ENCODE peak calls at places on chromosome 16, in nine cellular contexts. One of them, this sample, is unnamed.

GRCh38 chr16:25045696-25046381 is 30.7 kb upstream of the ARHGAP17 start:
- DNase-seq in PC-3: peak
- DNase-seq in lower lobe of right lung: no peak
- DNase-seq in MM.1S: no peak
- DNase-seq in Caco-2: no peak
- DNase-seq in pancreas: no peak
- DNase-seq in GM12865: peak
- DNase-seq in uterus: no peak
- DNase-seq in A673: no peak
- DNase-seq in this sample: no peak

GRCh38 chr16:67406628-67407027 is 9.6 kb downstream of the ZDHHC1 start:
- DNase-seq in MM.1S: no peak
- DNase-seq in uterus: peak
- DNase-seq in GM12865: no peak
- DNase-seq in lower lobe of right lung: no peak
- DNase-seq in pancreas: peak
- DNase-seq in PC-3: peak
- DNase-seq in Caco-2: no peak
- DNase-seq in A673: no peak
- DNase-seq in this sample: no peak

GRCh38 chr16:72131036-72131435 is 37.4 kb downstream of the DHX38 start:
- DNase-seq in PC-3: no peak
- DNase-seq in Caco-2: no peak
- DNase-seq in uterus: no peak
- DNase-seq in lower lobe of right lung: no peak
- DNase-seq in GM12865: no peak
- DNase-seq in pancreas: no peak
- DNase-seq in MM.1S: no peak
- DNase-seq in A673: no peak
- DNase-seq in this sample: no peak

GRCh38 chr16:84446596-84447392 is 57.7 kb downstream of the MEAK7 start:
- DNase-seq in PC-3: no peak
- DNase-seq in MM.1S: no peak
- DNase-seq in GM12865: no peak
- DNase-seq in pancreas: peak
- DNase-seq in uterus: no peak
- DNase-seq in A673: no peak
- DNase-seq in lower lobe of right lung: peak
- DNase-seq in Caco-2: no peak
- DNase-seq in this sample: no peak

GRCh38 chr16:77637939-77638338 is 84.4 kb upstream of the NUDT7 start:
- DNase-seq in lower lobe of right lung: no peak
- DNase-seq in PC-3: no peak
- DNase-seq in Caco-2: no peak
- DNase-seq in GM12865: no peak
- DNase-seq in MM.1S: no peak
- DNase-seq in uterus: no peak
- DNase-seq in pancreas: no peak
- DNase-seq in A673: no peak
- DNase-seq in this sample: peak

GRCh38 chr16:88059701-88060386 is 108.6 kb downstream of the BANP start:
- DNase-seq in uterus: no peak
- DNase-seq in MM.1S: no peak
- DNase-seq in A673: no peak
- DNase-seq in lower lobe of right lung: no peak
- DNase-seq in Caco-2: no peak
- DNase-seq in PC-3: no peak
- DNase-seq in GM12865: no peak
- DNase-seq in pancreas: peak
- DNase-seq in this sample: no peak

GRCh38 chr16:81647527-81647926 is 131.6 kb upstream of the PLCG2 start:
- DNase-seq in A673: no peak
- DNase-seq in Caco-2: no peak
- DNase-seq in MM.1S: no peak
- DNase-seq in uterus: no peak
- DNase-seq in PC-3: peak
- DNase-seq in GM12865: no peak
- DNase-seq in pancreas: no peak
- DNase-seq in lower lobe of right lung: no peak
- DNase-seq in this sample: no peak

GRCh38 chr16:49643429-49644142 is 212.3 kb downstream of the ZNF423 start:
- DNase-seq in lower lobe of right lung: no peak
- DNase-seq in MM.1S: no peak
- DNase-seq in uterus: no peak
- DNase-seq in Caco-2: no peak
- DNase-seq in pancreas: peak
- DNase-seq in A673: peak
- DNase-seq in GM12865: no peak
- DNase-seq in PC-3: no peak
- DNase-seq in this sample: no peak

GRCh38 chr16:14331020-14331419 is 259.9 kb downstream of the MRTFB start:
- DNase-seq in Caco-2: no peak
- DNase-seq in GM12865: no peak
- DNase-seq in lower lobe of right lung: no peak
- DNase-seq in uterus: no peak
- DNase-seq in MM.1S: no peak
- DNase-seq in A673: no peak
- DNase-seq in PC-3: no peak
- DNase-seq in pancreas: no peak
- DNase-seq in this sample: no peak

GRCh38 chr16:5018791-5019190 is 14.9 kb downstream of the NAGPA start:
- DNase-seq in MM.1S: no peak
- DNase-seq in uterus: no peak
- DNase-seq in pancreas: no peak
- DNase-seq in lower lobe of right lung: no peak
- DNase-seq in PC-3: no peak
- DNase-seq in GM12865: no peak
- DNase-seq in A673: no peak
- DNase-seq in Caco-2: no peak
- DNase-seq in this sample: no peak

GRCh38 chr16:67459066-67459857 is 21.7 kb downstream of the ATP6V0D1 start:
- DNase-seq in PC-3: no peak
- DNase-seq in Caco-2: no peak
- DNase-seq in lower lobe of right lung: peak
- DNase-seq in A673: no peak
- DNase-seq in GM12865: no peak
- DNase-seq in MM.1S: no peak
- DNase-seq in pancreas: peak
- DNase-seq in uterus: no peak
- DNase-seq in this sample: no peak

GRCh38 chr16:56349711-56350161 is 75.6 kb downstream of the AMFR start:
- DNase-seq in Caco-2: no peak
- DNase-seq in PC-3: no peak
- DNase-seq in MM.1S: no peak
- DNase-seq in A673: no peak
- DNase-seq in lower lobe of right lung: no peak
- DNase-seq in GM12865: no peak
- DNase-seq in pancreas: peak
- DNase-seq in uterus: no peak
- DNase-seq in this sample: no peak

GRCh38 chr16:66476328-66477027 is 49.4 kb downstream of the BEAN1 start:
- DNase-seq in uterus: no peak
- DNase-seq in PC-3: no peak
- DNase-seq in Caco-2: no peak
- DNase-seq in MM.1S: peak
- DNase-seq in GM12865: peak
- DNase-seq in pancreas: no peak
- DNase-seq in A673: peak
- DNase-seq in lower lobe of right lung: no peak
- DNase-seq in this sample: no peak

GRCh38 chr16:87702325-87702811 is 63.4 kb downstream of the KLHDC4 start:
- DNase-seq in Caco-2: no peak
- DNase-seq in uterus: no peak
- DNase-seq in A673: no peak
- DNase-seq in PC-3: no peak
- DNase-seq in GM12865: peak
- DNase-seq in pancreas: no peak
- DNase-seq in lower lobe of right lung: no peak
- DNase-seq in MM.1S: no peak
- DNase-seq in this sample: no peak

DNA sequence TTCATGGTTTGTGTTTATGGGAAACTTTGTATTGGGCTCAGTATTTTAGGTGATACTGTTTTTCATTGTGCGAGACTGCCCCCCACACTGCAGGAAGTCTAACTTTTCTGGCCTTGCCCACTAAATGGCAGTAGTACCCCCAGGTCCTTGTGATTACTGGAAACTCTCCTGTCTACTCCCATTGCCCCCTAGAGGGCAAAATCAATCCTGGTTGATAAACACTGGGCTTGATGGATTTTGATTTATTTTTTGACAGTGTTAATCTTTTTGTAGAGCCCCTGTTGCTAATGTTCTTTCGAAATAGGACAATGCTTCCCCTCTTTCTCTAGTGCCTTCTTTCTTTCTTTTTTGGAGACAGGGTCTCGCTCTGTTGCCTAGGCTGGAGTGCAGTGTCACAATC is 15.5 kb downstream of the METTL9 start:
- DNase-seq in GM12865: no peak
- DNase-seq in lower lobe of right lung: no peak
- DNase-seq in pancreas: no peak
- DNase-seq in A673: peak
- DNase-seq in MM.1S: no peak
- DNase-seq in Caco-2: no peak
- DNase-seq in PC-3: no peak
- DNase-seq in uterus: no peak
- DNase-seq in this sample: no peak
- TF ChIP-seq CTCF in GM12865: no peak
- TF ChIP-seq CTCF in lower lobe of right lung: peak
- TF ChIP-seq CTCF in pancreas: no peak
- TF ChIP-seq CTCF in A673: peak
- TF ChIP-seq CTCF in MM.1S: no peak
- TF ChIP-seq CTCF in Caco-2: no peak
- TF ChIP-seq CTCF in PC-3: peak
- TF ChIP-seq CTCF in uterus: no peak
- TF ChIP-seq CTCF in this sample: no peak

GRCh38 chr16:51113254-51114125 is 37.6 kb downstream of the SALL1 start:
- DNase-seq in MM.1S: peak
- DNase-seq in lower lobe of right lung: no peak
- DNase-seq in Caco-2: no peak
- DNase-seq in PC-3: no peak
- DNase-seq in A673: no peak
- DNase-seq in uterus: no peak
- DNase-seq in GM12865: peak
- DNase-seq in pancreas: no peak
- DNase-seq in this sample: no peak
- H3K4me3 ChIP-seq in MM.1S: peak
- H3K4me3 ChIP-seq in lower lobe of right lung: no peak
- H3K4me3 ChIP-seq in Caco-2: no peak
- H3K4me3 ChIP-seq in PC-3: no peak
- H3K4me3 ChIP-seq in A673: peak
- H3K4me3 ChIP-seq in uterus: no peak
- H3K4me3 ChIP-seq in GM12865: peak
- H3K4me3 ChIP-seq in pancreas: no peak
- H3K4me3 ChIP-seq in this sample: no peak

GRCh38 chr16:54062361-54063346 is 223.9 kb downstream of the IRX3 start:
- DNase-seq in PC-3: no peak
- DNase-seq in Caco-2: peak
- DNase-seq in lower lobe of right lung: no peak
- DNase-seq in pancreas: no peak
- DNase-seq in GM12865: no peak
- DNase-seq in A673: no peak
- DNase-seq in uterus: no peak
- DNase-seq in MM.1S: no peak
- DNase-seq in this sample: no peak
- TF ChIP-seq CTCF in PC-3: peak
- TF ChIP-seq CTCF in Caco-2: no peak
- TF ChIP-seq CTCF in lower lobe of right lung: no peak
- TF ChIP-seq CTCF in pancreas: no peak
- TF ChIP-seq CTCF in GM12865: no peak
- TF ChIP-seq CTCF in A673: peak
- TF ChIP-seq CTCF in uterus: no peak
- TF ChIP-seq CTCF in MM.1S: no peak
- TF ChIP-seq CTCF in this sample: no peak

GRCh38 chr16:3059041-3059722 is 6.3 kb upstream of the IL32 start:
- DNase-seq in GM12865: peak
- DNase-seq in uterus: peak
- DNase-seq in Caco-2: peak
- DNase-seq in pancreas: peak
- DNase-seq in A673: peak
- DNase-seq in MM.1S: peak
- DNase-seq in PC-3: peak
- DNase-seq in lower lobe of right lung: peak
- DNase-seq in this sample: peak
- H3K4me3 ChIP-seq in GM12865: peak
- H3K4me3 ChIP-seq in uterus: peak
- H3K4me3 ChIP-seq in Caco-2: peak
- H3K4me3 ChIP-seq in pancreas: peak
- H3K4me3 ChIP-seq in A673: peak
- H3K4me3 ChIP-seq in MM.1S: peak
- H3K4me3 ChIP-seq in PC-3: peak
- H3K4me3 ChIP-seq in lower lobe of right lung: peak
- H3K4me3 ChIP-seq in this sample: peak

This sample was measured in thoracic aorta.